ENCODE peak calls at places on chromosomes 1 and 21, in six cellular contexts. C, V, D, Z, L and A are unnamed samples.

GRCh38 chr1:237154173-237154572 is 112.2 kb downstream of the RYR2 start:
- DNase-seq in Z (no peak), D (no peak), L (peak), V (no peak), C (peak), A (no peak)

GRCh38 chr1:225454733-225455132 is 26.9 kb upstream of the LBR start:
- DNase-seq in V (peak), Z (no peak), L (peak), D (no peak), C (peak), A (no peak)

GRCh38 chr1:121538943-121539575 is 354.3 kb downstream of the SRGAP2C start:
- DNase-seq in Z (no peak), D (no peak), V (no peak), C (no peak), L (no peak), A (no peak)

GRCh38 chr1:7040969-7041368 is 255.7 kb downstream of the CAMTA1 start:
- DNase-seq in D (no peak), V (no peak), C (no peak), L (no peak), Z (no peak), A (no peak)

GRCh38 chr1:31788138-31788824 is 24.1 kb upstream of the ADGRB2 start:
- DNase-seq in D (peak), V (peak), L (peak), C (peak), Z (peak), A (peak)

GRCh38 chr21:31526040-31526439 is 133.5 kb upstream of the SOD1 start:
- DNase-seq in Z (peak), D (no peak), V (peak), C (no peak), L (no peak), A (no peak)

GRCh38 chr1:113947388-113948107 is 18.4 kb downstream of the HIPK1 start:
- DNase-seq in L (no peak), D (peak), V (no peak), Z (no peak), C (no peak), A (no peak)

GRCh38 chr1:102172200-102172599 is 175.5 kb upstream of the OLFM3 start:
- DNase-seq in V (no peak), Z (no peak), L (no peak), C (no peak), D (no peak), A (no peak)

GRCh38 chr1:11520531-11521233 is 41.7 kb downstream of the DISP3 start:
- DNase-seq in V (no peak), Z (no peak), C (no peak), D (no peak), L (no peak), A (no peak)

GRCh38 chr1:169943963-169944526 is 50.3 kb upstream of the SCYL3 start:
- DNase-seq in V (no peak), D (no peak), Z (no peak), L (no peak), C (no peak), A (no peak)

GRCh38 chr1:153030895-153031294 is at the start of gene SPRR1B:
- DNase-seq in Z (no peak), L (no peak), D (no peak), V (peak), C (no peak), A (no peak)

GRCh38 chr21:26888256-26888655 is 43.0 kb upstream of the ADAMTS1 start:
- DNase-seq in L (no peak), V (no peak), C (no peak), Z (no peak), D (no peak), A (no peak)

GRCh38 chr1:74427676-74428075 is 84.7 kb downstream of the LRRC53 start:
- DNase-seq in D (no peak), V (peak), Z (no peak), C (no peak), L (no peak), A (no peak)

GRCh38 chr1:215476541-215476940 is 90.6 kb upstream of the KCTD3 start:
- DNase-seq in D (no peak), C (no peak), V (no peak), L (peak), Z (no peak), A (no peak)

GRCh38 chr1:90122679-90123340 is 127.9 kb downstream of the ZNF326 start:
- DNase-seq in Z (no peak), C (no peak), L (no peak), D (no peak), V (no peak), A (no peak)

GRCh38 chr1:32736812-32737791 is 34.5 kb upstream of the SYNC start:
- DNase-seq in V (no peak), Z (peak), C (peak), L (no peak), D (no peak), A (peak)

GRCh38 chr21:34513109-34513675 is 1.2 kb upstream of the KCNE1 start:
- DNase-seq in V (no peak), L (no peak), D (no peak), Z (no peak), C (no peak), A (peak)

GRCh38 chr1:99645699-99646531 is at the start of gene PALMD:
- DNase-seq in Z (peak), L (peak), C (peak), D (no peak), V (peak), A (peak)

GRCh38 chr1:190633488-190633887 is 155.8 kb upstream of the BRINP3 start:
- DNase-seq in D (no peak), V (peak), L (no peak), C (no peak), Z (peak), A (peak)

GRCh38 chr1:245677446-245678240 is 522.9 kb downstream of the KIF26B start:
- DNase-seq in D (no peak), C (no peak), L (peak), Z (no peak), V (no peak), A (no peak)

GRCh38 chr1:11707621-11708276 is 16.2 kb downstream of the DRAXIN start:
- DNase-seq in L (no peak), D (no peak), Z (no peak), C (peak), V (no peak), A (no peak)

GRCh38 chr1:41355356-41355755 is 5.9 kb upstream of the FOXO6 start:
- DNase-seq in D (no peak), V (no peak), C (no peak), L (no peak), Z (no peak), A (peak)

GRCh38 chr1:176575991-176576390 is 113.0 kb downstream of the PAPPA2 start:
- DNase-seq in Z (no peak), C (no peak), L (peak), V (no peak), D (no peak), A (no peak)

GRCh38 chr1:242178924-242179708 is 180.2 kb upstream of the MAP1LC3C start:
- DNase-seq in Z (peak), V (no peak), C (no peak), D (no peak), L (no peak), A (no peak)

GRCh38 chr1:225882008-225882698 is at the start of gene TMEM63A:
- DNase-seq in Z (peak), D (peak), L (peak), V (peak), C (peak), A (peak)

GRCh38 chr1:216984536-216984935 is 261.3 kb upstream of the ESRRG start:
- DNase-seq in V (no peak), C (no peak), Z (no peak), D (no peak), L (no peak), A (peak)

GRCh38 chr1:172497230-172497629 is 35.7 kb upstream of the SUCO start:
- DNase-seq in V (peak), L (peak), C (peak), Z (peak), D (no peak), A (peak)

GRCh38 chr1:60828944-60829343 is 253.4 kb upstream of the NFIA start:
- DNase-seq in L (no peak), Z (peak), C (no peak), D (no peak), V (no peak), A (no peak)

GRCh38 chr1:230287674-230288315 is 138.3 kb downstream of the PGBD5 start:
- DNase-seq in L (no peak), C (no peak), V (no peak), Z (no peak), D (no peak), A (no peak)

GRCh38 chr1:156245451-156246232 is 2.2 kb downstream of the PAQR6 start:
- DNase-seq in V (no peak), C (peak), L (peak), Z (peak), D (no peak), A (no peak)

GRCh38 chr1:91680556-91680955 is 179.9 kb downstream of the CDC7 start:
- DNase-seq in L (no peak), C (no peak), Z (no peak), D (no peak), V (no peak), A (no peak)

GRCh38 chr1:119492763-119493162 is 14.2 kb upstream of the HSD3B1 start:
- DNase-seq in Z (no peak), C (no peak), V (no peak), D (no peak), L (no peak), A (no peak)

GRCh38 chr1:228407118-228408040 is 744 bp upstream of the TRIM11 start:
- DNase-seq in Z (peak), D (no peak), V (no peak), L (peak), C (no peak), A (peak)

GRCh38 chr1:151944859-151945575 is 35.7 kb upstream of the THEM4 start:
- DNase-seq in V (no peak), Z (no peak), D (no peak), C (no peak), L (peak), A (no peak)

GRCh38 chr1:222060247-222060851 is 318.5 kb upstream of the DUSP10 start:
- DNase-seq in V (no peak), L (no peak), Z (no peak), D (no peak), C (no peak), A (no peak)

GRCh38 chr1:234694661-234695060 is 84.7 kb upstream of the IRF2BP2 start:
- DNase-seq in Z (no peak), V (no peak), L (no peak), D (no peak), C (no peak), A (no peak)

GRCh38 chr1:234696986-234697385 is 87.0 kb upstream of the IRF2BP2 start:
- DNase-seq in C (no peak), L (no peak), V (no peak), D (no peak), Z (no peak), A (no peak)

GRCh38 chr1:234698624-234699023 is 88.6 kb upstream of the IRF2BP2 start:
- DNase-seq in Z (no peak), L (no peak), C (no peak), D (no peak), V (no peak), A (no peak)

GRCh38 chr1:234697741-234698140 is 87.8 kb upstream of the IRF2BP2 start:
- DNase-seq in L (no peak), V (no peak), D (no peak), Z (no peak), C (no peak), A (no peak)

DNA sequence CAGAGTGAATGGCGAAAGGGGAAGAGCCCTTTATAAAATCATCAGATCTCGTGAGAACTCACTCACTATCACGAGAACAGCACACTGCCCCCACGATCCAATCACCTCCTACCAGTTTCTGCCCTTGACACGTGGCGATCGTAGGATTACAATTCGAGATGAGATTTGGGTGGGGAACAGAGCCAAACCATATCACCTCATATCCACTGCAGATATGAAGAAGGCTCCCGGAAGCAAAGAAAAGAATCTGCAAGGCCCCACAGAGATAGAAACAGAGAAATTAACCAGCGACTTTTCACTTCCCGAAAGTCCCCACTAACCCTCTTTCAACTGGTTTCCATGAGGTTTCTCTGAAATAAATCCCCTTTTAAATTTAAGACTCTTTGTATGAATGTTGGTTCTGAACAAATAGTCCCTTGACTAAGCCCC is 86.2 kb upstream of the IRF2BP2 start:
- DNase-seq in L (no peak), V (no peak), C (no peak), D (no peak), Z (no peak), A (no peak)
- TF ChIP-seq EZH2phosphoT487 in L (no peak), V (no peak), C (no peak), D (no peak), Z (no peak), A (no peak)

GRCh38 chr1:184838374-184838995 is 83.8 kb upstream of the EDEM3 start:
- DNase-seq in L (peak), V (peak), Z (no peak), D (no peak), C (peak), A (no peak)
- TF ChIP-seq EZH2phosphoT487 in L (no peak), V (no peak), Z (no peak), D (no peak), C (no peak), A (no peak)

GRCh38 chr1:17119076-17119743 is at the start of gene PADI2:
- DNase-seq in D (peak), L (peak), Z (peak), C (peak), V (peak), A (peak)
- TF ChIP-seq EZH2phosphoT487 in D (no peak), L (no peak), Z (no peak), C (no peak), V (no peak), A (peak)

GRCh38 chr1:55000110-55000815 is 1.5 kb downstream of the BSND start:
- DNase-seq in C (no peak), V (no peak), Z (no peak), L (no peak), D (no peak), A (no peak)
- TF ChIP-seq EZH2phosphoT487 in C (no peak), V (no peak), Z (no peak), L (no peak), D (no peak), A (no peak)

GRCh38 chr1:34753163-34753562 is 1.7 kb upstream of the GJB5 start:
- DNase-seq in C (no peak), D (no peak), V (peak), L (no peak), Z (no peak), A (no peak)
- TF ChIP-seq EZH2phosphoT487 in C (no peak), D (no peak), V (no peak), L (no peak), Z (no peak), A (no peak)

GRCh38 chr1:28112388-28113311 is 24.2 kb upstream of the EYA3 start:
- DNase-seq in V (peak), Z (peak), D (peak), C (peak), L (peak), A (peak)
- TF ChIP-seq EZH2phosphoT487 in V (no peak), Z (no peak), D (no peak), C (no peak), L (no peak), A (no peak)

GRCh38 chr1:69409731-69410456 is 157.8 kb upstream of the LRRC7 start:
- DNase-seq in D (no peak), V (no peak), L (no peak), Z (no peak), C (no peak), A (no peak)
- TF ChIP-seq EZH2phosphoT487 in D (no peak), V (no peak), L (no peak), Z (no peak), C (no peak), A (no peak)

DNA sequence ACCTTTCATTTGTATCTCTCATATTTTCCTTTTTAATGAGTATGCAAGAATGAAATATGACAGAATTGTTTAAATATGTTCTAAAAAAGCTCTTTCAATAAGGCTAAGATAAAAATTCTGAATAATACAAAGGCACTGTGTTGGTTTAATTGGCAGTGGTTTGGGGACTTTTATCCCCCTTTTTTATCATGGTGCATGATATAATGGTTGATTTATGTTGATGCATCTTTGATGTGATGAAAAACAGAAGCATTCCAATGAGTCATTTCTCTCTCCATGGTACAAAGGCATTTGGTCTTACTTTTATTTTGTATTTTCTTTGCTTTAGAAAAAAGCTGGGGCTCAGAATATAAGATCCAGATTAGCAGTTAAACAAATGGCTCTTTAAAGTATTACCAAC is 127.2 kb upstream of the GREM2 start:
- DNase-seq in C (no peak), V (peak), Z (no peak), L (peak), D (no peak), A (no peak)
- TF ChIP-seq EZH2phosphoT487 in C (no peak), V (no peak), Z (no peak), L (no peak), D (no peak), A (no peak)